ENCODE peak calls at places on chromosome 14, in nine cellular contexts. One of them, this sample, is unnamed.

GRCh38 chr14:91416744-91417133 is 881 bp downstream of the CCDC88C start:
- DNase-seq in ACHN: no peak
- DNase-seq in glomerular endothelial cell: no peak
- DNase-seq in NCI-H1930: no peak
- DNase-seq in naive thymus-derived CD8-positive, alpha-beta T cell: no peak
- DNase-seq in CD8-positive, alpha-beta memory T cell: no peak
- DNase-seq in posterior vena cava: no peak
- DNase-seq in transverse colon: peak; percentile 52
- DNase-seq in fibroblast of the aortic adventitia: no peak
- DNase-seq in this sample: no peak

GRCh38 chr14:103543721-103544626 is 15.0 kb downstream of the TRMT61A start:
- DNase-seq in ACHN: no peak
- DNase-seq in glomerular endothelial cell: no peak
- DNase-seq in NCI-H1930: no peak
- DNase-seq in naive thymus-derived CD8-positive, alpha-beta T cell: no peak
- DNase-seq in CD8-positive, alpha-beta memory T cell: no peak
- DNase-seq in posterior vena cava: peak; percentile 88
- DNase-seq in transverse colon: peak; percentile 51
- DNase-seq in fibroblast of the aortic adventitia: no peak
- DNase-seq in this sample: no peak

GRCh38 chr14:28299227-28299626 is 467.4 kb upstream of the FOXG1 start:
- DNase-seq in ACHN: no peak
- DNase-seq in glomerular endothelial cell: no peak
- DNase-seq in NCI-H1930: no peak
- DNase-seq in naive thymus-derived CD8-positive, alpha-beta T cell: no peak
- DNase-seq in CD8-positive, alpha-beta memory T cell: no peak
- DNase-seq in posterior vena cava: no peak
- DNase-seq in transverse colon: no peak
- DNase-seq in fibroblast of the aortic adventitia: no peak
- DNase-seq in this sample: no peak

GRCh38 chr14:103732868-103733626 is 17.4 kb downstream of the ZFYVE21 start:
- DNase-seq in ACHN: no peak
- DNase-seq in glomerular endothelial cell: no peak
- DNase-seq in NCI-H1930: no peak
- DNase-seq in naive thymus-derived CD8-positive, alpha-beta T cell: no peak
- DNase-seq in CD8-positive, alpha-beta memory T cell: no peak
- DNase-seq in posterior vena cava: peak; percentile 41
- DNase-seq in transverse colon: no peak
- DNase-seq in fibroblast of the aortic adventitia: no peak
- DNase-seq in this sample: no peak

GRCh38 chr14:68367444-68368014 is 425.3 kb downstream of the ZFP36L1 start:
- DNase-seq in ACHN: no peak
- DNase-seq in glomerular endothelial cell: no peak
- DNase-seq in NCI-H1930: no peak
- DNase-seq in naive thymus-derived CD8-positive, alpha-beta T cell: no peak
- DNase-seq in CD8-positive, alpha-beta memory T cell: no peak
- DNase-seq in posterior vena cava: no peak
- DNase-seq in transverse colon: no peak
- DNase-seq in fibroblast of the aortic adventitia: no peak
- DNase-seq in this sample: no peak

GRCh38 chr14:30210630-30211029 is 283.0 kb upstream of the PRKD1 start:
- DNase-seq in ACHN: no peak
- DNase-seq in glomerular endothelial cell: no peak
- DNase-seq in NCI-H1930: no peak
- DNase-seq in naive thymus-derived CD8-positive, alpha-beta T cell: no peak
- DNase-seq in CD8-positive, alpha-beta memory T cell: no peak
- DNase-seq in posterior vena cava: no peak
- DNase-seq in transverse colon: no peak
- DNase-seq in fibroblast of the aortic adventitia: peak; percentile 46
- DNase-seq in this sample: no peak

GRCh38 chr14:37122288-37122687 is 50.1 kb downstream of the SLC25A21 start:
- DNase-seq in ACHN: no peak
- DNase-seq in glomerular endothelial cell: peak; percentile 73
- DNase-seq in NCI-H1930: no peak
- DNase-seq in naive thymus-derived CD8-positive, alpha-beta T cell: no peak
- DNase-seq in CD8-positive, alpha-beta memory T cell: no peak
- DNase-seq in posterior vena cava: no peak
- DNase-seq in transverse colon: no peak
- DNase-seq in fibroblast of the aortic adventitia: peak; percentile 25
- DNase-seq in this sample: peak; percentile 43

GRCh38 chr14:22390824-22391461 is 198.1 kb downstream of the DAD1 start:
- DNase-seq in ACHN: no peak
- DNase-seq in glomerular endothelial cell: no peak
- DNase-seq in NCI-H1930: no peak
- DNase-seq in naive thymus-derived CD8-positive, alpha-beta T cell: no peak
- DNase-seq in CD8-positive, alpha-beta memory T cell: no peak
- DNase-seq in posterior vena cava: no peak
- DNase-seq in transverse colon: peak; percentile 35
- DNase-seq in fibroblast of the aortic adventitia: no peak
- DNase-seq in this sample: no peak

GRCh38 chr14:100533647-100534485 is 53.4 kb downstream of the BEGAIN start:
- DNase-seq in ACHN: no peak
- DNase-seq in glomerular endothelial cell: no peak
- DNase-seq in NCI-H1930: no peak
- DNase-seq in naive thymus-derived CD8-positive, alpha-beta T cell: no peak
- DNase-seq in CD8-positive, alpha-beta memory T cell: peak; percentile 38
- DNase-seq in posterior vena cava: peak; percentile 80
- DNase-seq in transverse colon: peak; percentile 22
- DNase-seq in fibroblast of the aortic adventitia: no peak
- DNase-seq in this sample: no peak

GRCh38 chr14:76486251-76486743 is 110.4 kb downstream of the ESRRB start:
- DNase-seq in ACHN: no peak
- DNase-seq in glomerular endothelial cell: no peak
- DNase-seq in NCI-H1930: peak; percentile 10
- DNase-seq in naive thymus-derived CD8-positive, alpha-beta T cell: no peak
- DNase-seq in CD8-positive, alpha-beta memory T cell: no peak
- DNase-seq in posterior vena cava: peak; percentile 42
- DNase-seq in transverse colon: no peak
- DNase-seq in fibroblast of the aortic adventitia: no peak
- DNase-seq in this sample: no peak

GRCh38 chr14:53409974-53410373 is 256.9 kb upstream of the DDHD1 start:
- DNase-seq in ACHN: no peak
- DNase-seq in glomerular endothelial cell: no peak
- DNase-seq in NCI-H1930: no peak
- DNase-seq in naive thymus-derived CD8-positive, alpha-beta T cell: no peak
- DNase-seq in CD8-positive, alpha-beta memory T cell: no peak
- DNase-seq in posterior vena cava: no peak
- DNase-seq in transverse colon: no peak
- DNase-seq in fibroblast of the aortic adventitia: no peak
- DNase-seq in this sample: no peak

GRCh38 chr14:33499687-33500086 is 451.2 kb downstream of the EGLN3 start:
- DNase-seq in ACHN: no peak
- DNase-seq in glomerular endothelial cell: no peak
- DNase-seq in NCI-H1930: no peak
- DNase-seq in naive thymus-derived CD8-positive, alpha-beta T cell: no peak
- DNase-seq in CD8-positive, alpha-beta memory T cell: no peak
- DNase-seq in posterior vena cava: no peak
- DNase-seq in transverse colon: no peak
- DNase-seq in fibroblast of the aortic adventitia: no peak
- DNase-seq in this sample: no peak

GRCh38 chr14:67680121-67680602 is 5.7 kb upstream of the VTI1B start:
- DNase-seq in ACHN: peak; percentile 63
- DNase-seq in glomerular endothelial cell: peak; percentile 58
- DNase-seq in NCI-H1930: no peak
- DNase-seq in naive thymus-derived CD8-positive, alpha-beta T cell: no peak
- DNase-seq in CD8-positive, alpha-beta memory T cell: no peak
- DNase-seq in posterior vena cava: no peak
- DNase-seq in transverse colon: no peak
- DNase-seq in fibroblast of the aortic adventitia: peak; percentile 88
- DNase-seq in this sample: no peak

GRCh38 chr14:52356025-52356424 is 41.9 kb downstream of the PTGER2 start:
- DNase-seq in ACHN: no peak
- DNase-seq in glomerular endothelial cell: no peak
- DNase-seq in NCI-H1930: no peak
- DNase-seq in naive thymus-derived CD8-positive, alpha-beta T cell: no peak
- DNase-seq in CD8-positive, alpha-beta memory T cell: no peak
- DNase-seq in posterior vena cava: no peak
- DNase-seq in transverse colon: peak; percentile 55
- DNase-seq in fibroblast of the aortic adventitia: no peak
- DNase-seq in this sample: no peak

GRCh38 chr14:64788706-64789105 is 84.5 kb downstream of the PLEKHG3 start:
- DNase-seq in ACHN: peak; percentile 81
- DNase-seq in glomerular endothelial cell: no peak
- DNase-seq in NCI-H1930: no peak
- DNase-seq in naive thymus-derived CD8-positive, alpha-beta T cell: no peak
- DNase-seq in CD8-positive, alpha-beta memory T cell: no peak
- DNase-seq in posterior vena cava: no peak
- DNase-seq in transverse colon: no peak
- DNase-seq in fibroblast of the aortic adventitia: peak; percentile 94
- DNase-seq in this sample: no peak

This sample was measured in Panc1.